ENCODE peak calls at places on chromosomes 6 and 20, in ten cellular contexts. F, V, T, D, G, O, U, Y, X and S are unnamed samples.

GRCh38 chr6:126145386-126145785 is 159.0 kb downstream of the TRMT11 start:
- DNase-seq in Y (no peak), F (no peak), T (no peak), D (peak; percentile 96), O (no peak), U (no peak), V (no peak), X (no peak), G (no peak), S (no peak)

GRCh38 chr20:17895641-17896246 is 72.8 kb downstream of the SNX5 start:
- DNase-seq in O (no peak), T (no peak), V (peak; percentile 66), F (no peak), D (no peak), G (no peak), Y (no peak), X (no peak), U (peak; percentile 5), S (peak; percentile 44)

GRCh38 chr6:36127462-36128016 is 2.8 kb upstream of the MAPK13 start:
- DNase-seq in F (peak; percentile 40), G (peak; percentile 42), X (no peak), Y (no peak), D (no peak), T (no peak), U (no peak), V (peak; percentile 71), O (no peak), S (no peak)

GRCh38 chr6:157982297-157982579 is 575 bp downstream of the SYNJ2 start:
- DNase-seq in V (peak; percentile 74), X (peak; percentile 49), Y (no peak), O (no peak), D (peak; percentile 79), F (peak; percentile 30), G (no peak), T (no peak), U (no peak), S (no peak)

GRCh38 chr20:49399329-49399728 is 83.1 kb downstream of the KCNB1 start:
- DNase-seq in O (no peak), G (no peak), T (no peak), Y (no peak), U (no peak), F (no peak), X (no peak), V (no peak), D (no peak), S (no peak)

GRCh38 chr6:144912474-144912873 is 627.3 kb downstream of the UTRN start:
- DNase-seq in U (no peak), D (no peak), G (no peak), F (no peak), X (no peak), V (no peak), T (no peak), Y (no peak), O (no peak), S (no peak)

GRCh38 chr6:124119591-124119990 is 315.9 kb downstream of the NKAIN2 start:
- DNase-seq in U (no peak), T (no peak), D (peak; percentile 96), F (no peak), O (peak; percentile 34), G (no peak), X (no peak), Y (peak; percentile 78), V (no peak), S (no peak)

GRCh38 chr20:23021941-23022340 is 13.2 kb upstream of the SSTR4 start:
- DNase-seq in V (no peak), Y (no peak), X (no peak), F (no peak), G (no peak), T (no peak), O (no peak), U (no peak), D (no peak), S (no peak)

GRCh38 chr6:14147891-14148290 is 30.3 kb downstream of the CD83 start:
- DNase-seq in D (no peak), Y (no peak), X (no peak), O (no peak), U (no peak), T (no peak), F (no peak), V (no peak), G (no peak), S (no peak)

GRCh38 chr20:51121901-51122412 is 99.0 kb upstream of the KCNG1 start:
- DNase-seq in F (peak; percentile 49), G (no peak), U (no peak), X (no peak), Y (peak; percentile 54), D (no peak), T (no peak), V (no peak), O (no peak), S (no peak)

GRCh38 chr6:45502446-45502845 is 124.7 kb upstream of the SUPT3H start:
- DNase-seq in Y (no peak), G (no peak), U (no peak), F (no peak), D (no peak), X (no peak), V (no peak), O (no peak), T (no peak), S (no peak)